ENCODE peak calls at places on chromosomes 7 and 10, in ten cellular contexts. Q, P, H, W, J, A, V, S, T and B are unnamed samples.

GRCh38 chr10:115093286-115093775 is at the start of gene ATRNL1:
- DNase-seq in S (peak; percentile 22), W (no peak), V (no peak), A (no peak), H (peak; percentile 76), T (peak; percentile 78), P (no peak), J (no peak), Q (peak; percentile 13), B (peak; percentile 17)

GRCh38 chr7:30019960-30020359 is 6.5 kb downstream of the FKBP14 start:
- DNase-seq in W (peak; percentile 7), Q (no peak), S (no peak), H (no peak), P (no peak), A (no peak), T (no peak), J (no peak), V (no peak), B (no peak)

GRCh38 chr10:59285848-59286247 is 76.5 kb downstream of the FAM13C start:
- DNase-seq in V (no peak), A (no peak), J (no peak), P (no peak), Q (no peak), H (no peak), W (no peak), S (no peak), T (no peak), B (no peak)

GRCh38 chr10:4453950-4454349 is 372.1 kb upstream of the AKR1E2 start:
- DNase-seq in W (no peak), A (no peak), J (no peak), H (no peak), S (no peak), P (no peak), T (no peak), Q (no peak), V (no peak), B (no peak)

GRCh38 chr10:113947138-113948011 is 92.9 kb downstream of the NHLRC2 start:
- DNase-seq in A (no peak), H (no peak), W (no peak), Q (peak; percentile 21), P (no peak), V (no peak), T (no peak), S (peak; percentile 11), J (no peak), B (no peak)

GRCh38 chr7:861222-861621 is 15.1 kb upstream of the GET4 start:
- DNase-seq in T (no peak), S (no peak), V (no peak), A (no peak), W (no peak), H (no peak), P (no peak), Q (no peak), J (no peak), B (no peak)

GRCh38 chr10:58807631-58808024 is 295.0 kb downstream of the BICC1 start:
- DNase-seq in J (no peak), Q (no peak), T (no peak), H (no peak), S (no peak), A (peak; percentile 58), P (no peak), V (peak; percentile 65), W (peak; percentile 63), B (no peak)

GRCh38 chr10:6034371-6034770 is 27.8 kb downstream of the IL2RA start:
- DNase-seq in V (no peak), S (no peak), Q (no peak), A (no peak), H (no peak), P (no peak), W (no peak), T (no peak), J (no peak), B (no peak)

GRCh38 chr7:150766334-150766709 is 29.1 kb downstream of the GIMAP5 start:
- DNase-seq in H (no peak), W (no peak), Q (no peak), P (no peak), J (no peak), T (no peak), A (no peak), V (no peak), S (no peak), B (no peak)

GRCh38 chr7:134831862-134832261 is 52.4 kb downstream of the CALD1 start:
- DNase-seq in H (no peak), S (no peak), A (no peak), V (no peak), W (no peak), J (no peak), Q (peak; percentile 44), T (no peak), P (peak; percentile 55), B (peak; percentile 49)

GRCh38 chr7:70775570-70776156 is 356.3 kb upstream of the GALNT17 start:
- DNase-seq in T (no peak), H (no peak), W (no peak), J (no peak), Q (no peak), V (no peak), P (no peak), A (no peak), S (peak; percentile 38), B (no peak)

GRCh38 chr10:108597031-108597430 is 1326.3 kb downstream of the XPNPEP1 start:
- DNase-seq in V (no peak), T (no peak), Q (no peak), P (no peak), A (peak; percentile 50), S (peak; percentile 57), W (no peak), H (no peak), J (no peak), B (no peak)

GRCh38 chr7:20172736-20173334 is 44.3 kb downstream of the MACC1 start:
- DNase-seq in J (no peak), T (peak; percentile 58), W (peak; percentile 40), P (no peak), A (no peak), V (peak; percentile 12), H (peak; percentile 81), S (peak; percentile 66), Q (no peak), B (peak; percentile 25)

GRCh38 chr10:129780901-129781795 is 182.9 kb downstream of the EBF3 start:
- DNase-seq in H (no peak), T (no peak), P (no peak), W (no peak), S (no peak), A (no peak), Q (no peak), V (no peak), J (no peak), B (no peak)

GRCh38 chr7:1738511-1738910 is 68.4 kb downstream of the ELFN1 start:
- DNase-seq in V (no peak), H (no peak), Q (no peak), J (no peak), S (no peak), T (no peak), W (no peak), A (no peak), P (no peak), B (no peak)

GRCh38 chr7:30467275-30467674 is 11.3 kb downstream of the NOD1 start:
- DNase-seq in W (no peak), P (no peak), A (no peak), T (no peak), V (no peak), Q (no peak), S (no peak), J (no peak), H (no peak), B (no peak)

GRCh38 chr7:42869131-42870020 is 42.5 kb downstream of the C7orf25 start:
- DNase-seq in J (no peak), P (no peak), T (no peak), S (no peak), W (no peak), Q (no peak), H (no peak), V (peak; percentile 30), A (no peak), B (no peak)

GRCh38 chr10:16765532-16766365 is 51.5 kb downstream of the RSU1 start:
- DNase-seq in H (no peak), Q (no peak), S (no peak), A (no peak), P (no peak), V (no peak), T (no peak), J (no peak), W (no peak), B (no peak)

GRCh38 chr7:151716339-151716722 is 160.6 kb downstream of the PRKAG2 start:
- DNase-seq in T (no peak), A (no peak), J (no peak), V (no peak), Q (no peak), S (no peak), H (no peak), P (no peak), W (no peak), B (peak; percentile 46)

GRCh38 chr7:44665531-44666213 is 59.2 kb downstream of the OGDH start:
- DNase-seq in P (no peak), W (peak; percentile 76), H (no peak), V (no peak), A (peak; percentile 56), J (no peak), Q (no peak), S (peak; percentile 91), T (no peak), B (peak; percentile 16)

GRCh38 chr10:133235265-133235664 is 2.4 kb upstream of the VENTX start:
- DNase-seq in Q (no peak), S (no peak), W (no peak), J (no peak), A (no peak), P (no peak), H (no peak), V (no peak), T (no peak), B (no peak)

GRCh38 chr10:48656241-48656921 is 28.3 kb upstream of the WDFY4 start:
- DNase-seq in V (peak; percentile 57), W (peak; percentile 88), S (peak; percentile 90), T (peak; percentile 92), J (peak; percentile 75), Q (peak; percentile 88), H (peak; percentile 92), A (peak; percentile 57), P (peak; percentile 94), B (peak; percentile 93)
- TF ChIP-seq CTCF in V (peak; percentile 85), W (peak; percentile 100), S (peak; percentile 81), T (peak; percentile 100), J (peak; percentile 83), Q (peak; percentile 98), H (peak; percentile 95), A (peak; percentile 67), P (peak; percentile 96), B (peak; percentile 95)

GRCh38 chr7:5997210-5997808 is 11.5 kb downstream of the PMS2 start:
- DNase-seq in H (peak; percentile 72), P (peak; percentile 20), V (no peak), T (peak; percentile 56), W (peak; percentile 69), A (no peak), Q (peak; percentile 60), S (peak; percentile 74), J (peak; percentile 26), B (peak; percentile 68)
- TF ChIP-seq CTCF in H (peak; percentile 68), P (peak; percentile 76), V (peak; percentile 62), T (peak; percentile 56), W (peak; percentile 74), A (peak; percentile 70), Q (peak; percentile 72), S (peak; percentile 72), J (peak; percentile 80), B (peak; percentile 37)

GRCh38 chr7:23468721-23469149 is 1.6 kb downstream of the IGF2BP3 start:
- DNase-seq in W (no peak), T (no peak), J (no peak), V (no peak), H (peak; percentile 48), S (no peak), P (no peak), A (no peak), Q (no peak), B (no peak)
- TF ChIP-seq CTCF in W (no peak), T (no peak), J (no peak), V (no peak), H (no peak), S (peak; percentile 11), P (no peak), A (no peak), Q (no peak), B (no peak)

GRCh38 chr7:41599760-41600159 is 103.1 kb downstream of the INHBA start:
- DNase-seq in S (no peak), V (no peak), W (no peak), T (no peak), Q (no peak), H (peak; percentile 56), J (no peak), A (no peak), P (no peak), B (no peak)
- TF ChIP-seq CTCF in S (peak; percentile 17), V (peak; percentile 44), W (no peak), T (no peak), Q (no peak), H (peak; percentile 70), J (no peak), A (no peak), P (no peak), B (no peak)